ENCODE peak calls at places on chromosomes 5 and 9, in four cellular contexts. W, J, A and I are unnamed samples.

GRCh38 chr9:88993871-88994819 is 2.9 kb downstream of the S1PR3 start:
- DNase-seq in J (no peak), W (no peak), A (no peak), I (no peak)

GRCh38 chr9:124613849-124614248 is 106.7 kb upstream of the NR5A1 start:
- DNase-seq in J (no peak), W (no peak), A (peak; percentile 21), I (peak; percentile 18)

GRCh38 chr5:42993516-42994284 is 46.4 kb downstream of the ANXA2R start:
- DNase-seq in A (peak; percentile 90), W (no peak), J (peak; percentile 61), I (peak; percentile 68)

GRCh38 chr9:106716820-106717219 is 146.1 kb upstream of the ZNF462 start:
- DNase-seq in J (no peak), W (no peak), A (no peak), I (no peak)

GRCh38 chr5:983238-983524 is 25.4 kb upstream of the NKD2 start:
- DNase-seq in W (peak; percentile 50), A (no peak), J (no peak), I (no peak)

GRCh38 chr9:114693248-114693895 is 11.4 kb upstream of the TEX48 start:
- DNase-seq in A (no peak), W (no peak), J (no peak), I (no peak)

GRCh38 chr5:157761690-157762611 is 18.4 kb downstream of the LSM11 start:
- DNase-seq in A (peak; percentile 64), W (no peak), J (peak; percentile 66), I (peak; percentile 90)

GRCh38 chr5:113278976-113279375 is 155.8 kb downstream of the TSSK1B start:
- DNase-seq in J (no peak), W (no peak), A (peak; percentile 23), I (peak; percentile 53)

GRCh38 chr9:31683126-31683525 is 701.3 kb upstream of the ACO1 start:
- DNase-seq in A (no peak), J (no peak), W (no peak), I (no peak)

GRCh38 chr9:88024896-88025295 is 50.6 kb upstream of the CDK20 start:
- DNase-seq in J (no peak), W (no peak), A (no peak), I (no peak)

GRCh38 chr5:179802950-179803562 is 3.6 kb downstream of the MGAT4B start:
- DNase-seq in J (no peak), A (no peak), W (peak; percentile 65), I (no peak)

GRCh38 chr9:133815781-133816180 is 77.6 kb upstream of the SARDH start:
- DNase-seq in A (no peak), W (no peak), J (no peak), I (no peak)

GRCh38 chr5:138832218-138832617 is 42.9 kb downstream of the LRRTM2 start:
- DNase-seq in W (no peak), J (no peak), A (peak; percentile 35), I (peak; percentile 31)

GRCh38 chr5:68803881-68804319 is 289.9 kb upstream of the SLC30A5 start:
- DNase-seq in W (no peak), J (no peak), A (no peak), I (no peak)

GRCh38 chr9:130962418-130963316 is 23.6 kb upstream of the FIBCD1 start:
- DNase-seq in J (peak; percentile 52), W (no peak), A (no peak), I (no peak)

GRCh38 chr9:21747171-21747570 is 55.3 kb upstream of the MTAP start:
- DNase-seq in W (no peak), J (no peak), A (no peak), I (no peak)

GRCh38 chr9:92850898-92851297 is 26.9 kb downstream of the ZNF484 start:
- DNase-seq in J (no peak), W (no peak), A (peak; percentile 31), I (no peak)

GRCh38 chr5:83473344-83474169 is 2.0 kb downstream of the VCAN start:
- DNase-seq in A (peak; percentile 70), J (peak; percentile 100), W (peak; percentile 96), I (peak; percentile 82)